ENCODE peak calls at places on chromosomes 6 and 20, in ten cellular contexts. X, Q, F, H, A, U, N, D, V and B are unnamed samples.

GRCh38 chr6:147664092-147664491 is 155.6 kb downstream of the SAMD5 start:
- DNase-seq in X (no peak), Q (no peak), F (no peak), H (no peak), A (no peak), U (no peak), N (no peak), D (no peak), V (no peak), B (no peak)

GRCh38 chr6:78810146-78810545 is 57.2 kb upstream of the IRAK1BP1 start:
- DNase-seq in X (no peak), Q (peak; percentile 18), F (peak; percentile 80), H (peak; percentile 23), A (no peak), U (no peak), N (peak; percentile 3), D (no peak), V (peak; percentile 46), B (peak; percentile 50)

GRCh38 chr20:53216856-53217576 is 244.9 kb downstream of the TSHZ2 start:
- DNase-seq in X (peak; percentile 66), Q (no peak), F (peak; percentile 10), H (peak; percentile 29), A (peak; percentile 1), U (peak; percentile 80), N (peak; percentile 28), D (peak; percentile 72), V (peak; percentile 14), B (peak; percentile 34)

GRCh38 chr6:163710552-163710951 is 296.0 kb downstream of the QKI start:
- DNase-seq in X (no peak), Q (no peak), F (no peak), H (no peak), A (no peak), U (no peak), N (no peak), D (no peak), V (no peak), B (no peak)

GRCh38 chr20:5608448-5609161 is 141.6 kb upstream of the SHLD1 start:
- DNase-seq in X (no peak), Q (peak; percentile 8), F (peak; percentile 59), H (peak; percentile 52), A (no peak), U (no peak), N (peak; percentile 68), D (no peak), V (peak; percentile 40), B (peak; percentile 57)

GRCh38 chr6:17589402-17590116 is 10.5 kb upstream of the FAM8A1 start:
- DNase-seq in X (no peak), Q (peak; percentile 55), F (peak; percentile 96), H (peak; percentile 72), A (no peak), U (no peak), N (peak; percentile 66), D (no peak), V (peak; percentile 79), B (peak; percentile 68)

GRCh38 chr20:1868856-1869255 is 26.4 kb upstream of the SIRPA start:
- DNase-seq in X (no peak), Q (no peak), F (no peak), H (no peak), A (no peak), U (no peak), N (peak; percentile 51), D (no peak), V (peak; percentile 16), B (peak; percentile 47)

GRCh38 chr6:79997728-79998127 is 6.7 kb upstream of the TTK start:
- DNase-seq in X (no peak), Q (no peak), F (no peak), H (no peak), A (no peak), U (no peak), N (no peak), D (no peak), V (no peak), B (no peak)

GRCh38 chr6:47084530-47084929 is 42.4 kb upstream of the ADGRF1 start:
- DNase-seq in X (no peak), Q (no peak), F (no peak), H (no peak), A (no peak), U (no peak), N (no peak), D (no peak), V (no peak), B (no peak)

GRCh38 chr6:31660224-31660997 is at the start of gene C6orf47:
- DNase-seq in X (peak; percentile 90), Q (peak; percentile 27), F (peak; percentile 62), H (peak; percentile 73), A (no peak), U (peak; percentile 93), N (peak; percentile 79), D (peak; percentile 88), V (peak; percentile 80), B (peak; percentile 87)

GRCh38 chr20:44959082-44959895 is 908 bp downstream of the TOMM34 start:
- DNase-seq in X (no peak), Q (peak; percentile 23), F (peak; percentile 94), H (peak; percentile 51), A (no peak), U (no peak), N (peak; percentile 50), D (no peak), V (peak; percentile 55), B (peak; percentile 76)

GRCh38 chr6:26243132-26243531 is 121.9 kb upstream of the BTN3A2 start:
- DNase-seq in X (no peak), Q (no peak), F (peak; percentile 87), H (no peak), A (no peak), U (no peak), N (no peak), D (no peak), V (no peak), B (no peak)

GRCh38 chr6:26044140-26045045 is 42.8 kb upstream of the HFE start:
- DNase-seq in X (peak; percentile 44), Q (no peak), F (no peak), H (peak; percentile 57), A (no peak), U (peak; percentile 69), N (peak; percentile 58), D (peak; percentile 83), V (peak; percentile 43), B (peak; percentile 51)

GRCh38 chr6:149648148-149649145 is at the start of gene KATNA1:
- DNase-seq in X (peak; percentile 87), Q (peak; percentile 15), F (peak; percentile 74), H (peak; percentile 90), A (peak; percentile 34), U (peak; percentile 92), N (peak; percentile 71), D (peak; percentile 90), V (peak; percentile 71), B (peak; percentile 76)

GRCh38 chr6:3773696-3774298 is 22.3 kb upstream of the PXDC1 start:
- DNase-seq in X (peak; percentile 38), Q (no peak), F (peak; percentile 20), H (no peak), A (no peak), U (no peak), N (peak; percentile 59), D (peak; percentile 50), V (peak; percentile 35), B (peak; percentile 54)

GRCh38 chr20:43667341-43668132 is 623 bp downstream of the MYBL2 start:
- DNase-seq in X (no peak), Q (no peak), F (no peak), H (peak; percentile 40), A (no peak), U (no peak), N (no peak), D (no peak), V (no peak), B (no peak)

GRCh38 chr20:10992776-10993175 is 319.0 kb upstream of the JAG1 start:
- DNase-seq in X (no peak), Q (peak; percentile 33), F (no peak), H (no peak), A (no peak), U (no peak), N (peak; percentile 53), D (no peak), V (peak; percentile 69), B (peak; percentile 88)

GRCh38 chr20:24357169-24357568 is 112.3 kb upstream of the SYNDIG1 start:
- DNase-seq in X (no peak), Q (no peak), F (no peak), H (peak; percentile 9), A (no peak), U (no peak), N (no peak), D (peak; percentile 34), V (no peak), B (no peak)

GRCh38 chr6:98924647-98925046 is 23.1 kb downstream of the FBXL4 start:
- DNase-seq in X (peak; percentile 56), Q (no peak), F (no peak), H (no peak), A (no peak), U (no peak), N (no peak), D (peak; percentile 56), V (no peak), B (no peak)

GRCh38 chr20:34945315-34946077 is 10.1 kb downstream of the GSS start:
- DNase-seq in X (no peak), Q (no peak), F (peak; percentile 49), H (no peak), A (no peak), U (no peak), N (peak; percentile 28), D (no peak), V (no peak), B (no peak)

GRCh38 chr6:157440162-157440561 is 59.2 kb downstream of the ZDHHC14 start:
- DNase-seq in X (no peak), Q (no peak), F (no peak), H (no peak), A (no peak), U (no peak), N (no peak), D (no peak), V (no peak), B (no peak)

GRCh38 chr6:168439791-168440491 is 1.0 kb upstream of the SMOC2 start:
- DNase-seq in X (no peak), Q (no peak), F (no peak), H (no peak), A (no peak), U (no peak), N (no peak), D (no peak), V (no peak), B (no peak)
- H3K4me3 ChIP-seq in X (peak overlapping the region; percentile 72), Q (no peak overlapping the region), F (no peak overlapping the region), H (no peak overlapping the region), A (no peak overlapping the region), U (no peak overlapping the region), N (no peak overlapping the region), D (no peak overlapping the region), V (no peak overlapping the region), B (no peak overlapping the region)

GRCh38 chr6:107636486-107636885 is 146.6 kb downstream of the SOBP start:
- DNase-seq in X (no peak), Q (no peak), F (no peak), H (no peak), A (no peak), U (no peak), N (no peak), D (no peak), V (no peak), B (no peak)
- TF ChIP-seq CTCF in X (no peak), Q (no peak), F (no peak), H (no peak), A (no peak), U (no peak), N (no peak), D (no peak), V (no peak), B (no peak)

GRCh38 chr6:113829702-113830058 is 27.5 kb upstream of the MARCKS start:
- DNase-seq in X (no peak), Q (peak; percentile 93), F (no peak), H (no peak), A (no peak), U (no peak), N (no peak), D (no peak), V (peak; percentile 81), B (peak; percentile 21)
- H3K4me3 ChIP-seq in X (no peak overlapping the region), Q (no peak overlapping the region), F (no peak overlapping the region), H (no peak overlapping the region), A (no peak overlapping the region), U (no peak overlapping the region), N (no peak overlapping the region), D (no peak overlapping the region), V (no peak overlapping the region), B (no peak overlapping the region)

GRCh38 chr6:109183109-109183508 is 87.8 kb downstream of the CEP57L1 start:
- DNase-seq in X (no peak), Q (no peak), F (peak; percentile 34), H (peak; percentile 6), A (no peak), U (no peak), N (no peak), D (no peak), V (no peak), B (no peak)
- TF ChIP-seq CTCF in X (no peak), Q (no peak), F (no peak), H (peak; percentile 10), A (no peak), U (no peak), N (no peak), D (no peak), V (no peak), B (no peak)